ENCODE peak calls at places on chromosomes 7 and 10, in five cellular contexts. K is bronchial epithelial cell, D is T-cell, C is cerebellar nuclear complex, G is T-helper 2 cell. T is an unnamed sample.

GRCh38 chr7:132817844-132818427 is 241.7 kb upstream of the PLXNA4 start:
- DNase-seq in K (no peak), D (no peak), C (no peak), G (no peak), T (no peak)

GRCh38 chr10:30371954-30372353 is 22.9 kb upstream of the MTPAP start:
- DNase-seq in K (no peak), D (no peak), C (no peak), G (no peak), T (no peak)

GRCh38 chr10:69239106-69239505 is 19.0 kb downstream of the HKDC1 start:
- DNase-seq in K (no peak), D (no peak), C (no peak), G (no peak), T (no peak)

GRCh38 chr10:18319628-18320027 is 179.4 kb downstream of the CACNB2 start:
- DNase-seq in K (no peak), D (no peak), C (no peak), G (no peak), T (no peak)

GRCh38 chr10:118594392-118595063 is 920 bp downstream of the PRLHR start:
- DNase-seq in K (peak), D (peak), C (no peak), G (no peak), T (no peak)

GRCh38 chr10:96125142-96125515 is 5.0 kb upstream of the ZNF518A start:
- DNase-seq in K (peak), D (no peak), C (no peak), G (no peak), T (no peak)

GRCh38 chr10:131387018-131387529 is 75.6 kb upstream of the TCERG1L start:
- DNase-seq in K (no peak), D (no peak), C (no peak), G (no peak), T (no peak)

GRCh38 chr7:94657771-94658693 is 2.1 kb upstream of the SGCE start:
- DNase-seq in K (peak), D (peak), C (peak), G (peak), T (peak)

GRCh38 chr10:97466755-97467154 is 20.8 kb downstream of the ZDHHC16 start:
- DNase-seq in K (peak), D (no peak), C (no peak), G (no peak), T (no peak)

GRCh38 chr10:103069453-103070331 is 123.4 kb downstream of the NT5C2 start:
- DNase-seq in K (peak), D (peak), C (no peak), G (peak), T (peak)

T was measured in nucleus accumbens.